ENCODE peak calls at places on chromosome 19, in six cellular contexts. One of them, this sample, is unnamed.

GRCh38 chr19:47437500-47437899 is 18.2 kb upstream of the MEIS3 start:
- DNase-seq in type B pancreatic cell: no peak
- DNase-seq in mesothelial cell of epicardium: no peak
- DNase-seq in mucosa of descending colon: no peak
- DNase-seq in B cell: no peak
- DNase-seq in IMR-90: no peak
- DNase-seq in this sample: no peak

GRCh38 chr19:38452430-38453366 is 19.2 kb downstream of the RYR1 start:
- DNase-seq in type B pancreatic cell: no peak
- DNase-seq in IMR-90: no peak
- DNase-seq in mesothelial cell of epicardium: no peak
- DNase-seq in B cell: no peak
- DNase-seq in mucosa of descending colon: peak
- DNase-seq in this sample: no peak

GRCh38 chr19:47531640-47532387 is 17.0 kb upstream of the NAPA start:
- DNase-seq in mucosa of descending colon: no peak
- DNase-seq in IMR-90: no peak
- DNase-seq in B cell: no peak
- DNase-seq in mesothelial cell of epicardium: no peak
- DNase-seq in type B pancreatic cell: no peak
- DNase-seq in this sample: no peak

GRCh38 chr19:18274303-18274775 is at the start of gene IQCN:
- DNase-seq in mucosa of descending colon: peak
- DNase-seq in IMR-90: no peak
- DNase-seq in B cell: peak
- DNase-seq in mesothelial cell of epicardium: no peak
- DNase-seq in type B pancreatic cell: no peak
- DNase-seq in this sample: no peak

GRCh38 chr19:45772130-45772880 is 3.3 kb upstream of the SIX5 start:
- DNase-seq in B cell: no peak
- DNase-seq in mucosa of descending colon: no peak
- DNase-seq in IMR-90: no peak
- DNase-seq in mesothelial cell of epicardium: no peak
- DNase-seq in type B pancreatic cell: no peak
- DNase-seq in this sample: no peak

GRCh38 chr19:5143471-5144411 is 174.8 kb downstream of the KDM4B start:
- DNase-seq in type B pancreatic cell: no peak
- DNase-seq in mesothelial cell of epicardium: no peak
- DNase-seq in mucosa of descending colon: no peak
- DNase-seq in IMR-90: no peak
- DNase-seq in B cell: peak
- DNase-seq in this sample: no peak

GRCh38 chr19:47760632-47760999 is 15.3 kb downstream of the NOP53 start:
- DNase-seq in B cell: no peak
- DNase-seq in type B pancreatic cell: no peak
- DNase-seq in mucosa of descending colon: no peak
- DNase-seq in IMR-90: no peak
- DNase-seq in mesothelial cell of epicardium: no peak
- DNase-seq in this sample: no peak

GRCh38 chr19:39363909-39364457 is 21.8 kb downstream of the SAMD4B start:
- DNase-seq in mucosa of descending colon: no peak
- DNase-seq in IMR-90: peak
- DNase-seq in type B pancreatic cell: no peak
- DNase-seq in B cell: no peak
- DNase-seq in mesothelial cell of epicardium: no peak
- DNase-seq in this sample: no peak

GRCh38 chr19:44371815-44372480 is 15.5 kb upstream of the ZNF112 start:
- DNase-seq in mucosa of descending colon: no peak
- DNase-seq in mesothelial cell of epicardium: no peak
- DNase-seq in type B pancreatic cell: no peak
- DNase-seq in B cell: no peak
- DNase-seq in IMR-90: no peak
- DNase-seq in this sample: no peak

GRCh38 chr19:18274776-18275356 is 614 bp upstream of the IQCN start:
- DNase-seq in mucosa of descending colon: peak
- DNase-seq in mesothelial cell of epicardium: no peak
- DNase-seq in type B pancreatic cell: no peak
- DNase-seq in B cell: peak
- DNase-seq in IMR-90: peak
- DNase-seq in this sample: no peak

GRCh38 chr19:30132312-30133075 is 190.5 kb downstream of the URI1 start:
- DNase-seq in B cell: no peak
- DNase-seq in mesothelial cell of epicardium: no peak
- DNase-seq in type B pancreatic cell: no peak
- DNase-seq in IMR-90: no peak
- DNase-seq in mucosa of descending colon: no peak
- DNase-seq in this sample: peak

GRCh38 chr19:41849067-41849466 is 4.2 kb downstream of the DMRTC2 start:
- DNase-seq in IMR-90: no peak
- DNase-seq in mucosa of descending colon: no peak
- DNase-seq in type B pancreatic cell: no peak
- DNase-seq in B cell: no peak
- DNase-seq in mesothelial cell of epicardium: no peak
- DNase-seq in this sample: no peak

GRCh38 chr19:16856091-16856490 is 26.9 kb downstream of the SIN3B start:
- DNase-seq in IMR-90: no peak
- DNase-seq in mucosa of descending colon: no peak
- DNase-seq in B cell: no peak
- DNase-seq in type B pancreatic cell: no peak
- DNase-seq in mesothelial cell of epicardium: no peak
- DNase-seq in this sample: no peak

GRCh38 chr19:18130523-18131242 is 22.3 kb upstream of the PIK3R2 start:
- DNase-seq in IMR-90: no peak
- DNase-seq in mucosa of descending colon: no peak
- DNase-seq in mesothelial cell of epicardium: no peak
- DNase-seq in B cell: no peak
- DNase-seq in type B pancreatic cell: no peak
- DNase-seq in this sample: no peak

GRCh38 chr19:35206379-35206778 is 22.2 kb downstream of the FAM187B start:
- DNase-seq in mesothelial cell of epicardium: no peak
- DNase-seq in type B pancreatic cell: no peak
- DNase-seq in IMR-90: no peak
- DNase-seq in B cell: peak
- DNase-seq in mucosa of descending colon: peak
- DNase-seq in this sample: no peak

GRCh38 chr19:18304194-18304495 is 18.7 kb downstream of the LSM4 start:
- DNase-seq in IMR-90: no peak
- DNase-seq in mesothelial cell of epicardium: no peak
- DNase-seq in type B pancreatic cell: no peak
- DNase-seq in mucosa of descending colon: no peak
- DNase-seq in B cell: no peak
- DNase-seq in this sample: no peak

GRCh38 chr19:18737954-18738351 is 53.2 kb downstream of the COMP start:
- DNase-seq in IMR-90: no peak
- DNase-seq in B cell: no peak
- DNase-seq in mucosa of descending colon: no peak
- DNase-seq in type B pancreatic cell: no peak
- DNase-seq in mesothelial cell of epicardium: no peak
- DNase-seq in this sample: no peak

GRCh38 chr19:40414536-40415535 is 1.7 kb upstream of the PRX start:
- DNase-seq in type B pancreatic cell: no peak
- DNase-seq in mucosa of descending colon: no peak
- DNase-seq in mesothelial cell of epicardium: no peak
- DNase-seq in B cell: peak
- DNase-seq in IMR-90: no peak
- DNase-seq in this sample: no peak

GRCh38 chr19:4567584-4568071 is 8.1 kb upstream of the SEMA6B start:
- DNase-seq in type B pancreatic cell: no peak
- DNase-seq in mesothelial cell of epicardium: no peak
- DNase-seq in mucosa of descending colon: peak
- DNase-seq in B cell: peak
- DNase-seq in IMR-90: peak
- DNase-seq in this sample: peak

GRCh38 chr19:46040952-46041500 is at the start of gene IGFL4:
- DNase-seq in type B pancreatic cell: no peak
- DNase-seq in mesothelial cell of epicardium: no peak
- DNase-seq in IMR-90: no peak
- DNase-seq in mucosa of descending colon: no peak
- DNase-seq in B cell: no peak
- DNase-seq in this sample: no peak

GRCh38 chr19:58350001-58350801 is 3.1 kb downstream of the A1BG start:
- DNase-seq in mesothelial cell of epicardium: no peak
- DNase-seq in type B pancreatic cell: no peak
- DNase-seq in IMR-90: no peak
- DNase-seq in B cell: no peak
- DNase-seq in mucosa of descending colon: no peak
- DNase-seq in this sample: no peak

GRCh38 chr19:5001547-5002131 is 32.7 kb downstream of the KDM4B start:
- DNase-seq in type B pancreatic cell: no peak
- DNase-seq in mesothelial cell of epicardium: no peak
- DNase-seq in IMR-90: peak
- DNase-seq in B cell: peak
- DNase-seq in mucosa of descending colon: peak
- DNase-seq in this sample: peak

GRCh38 chr19:50501186-50501567 is 9.8 kb downstream of the JOSD2 start:
- DNase-seq in type B pancreatic cell: no peak
- DNase-seq in mesothelial cell of epicardium: no peak
- DNase-seq in mucosa of descending colon: no peak
- DNase-seq in B cell: no peak
- DNase-seq in IMR-90: no peak
- DNase-seq in this sample: no peak

GRCh38 chr19:18280247-18281081 is 958 bp downstream of the JUND start:
- DNase-seq in mucosa of descending colon: peak
- DNase-seq in mesothelial cell of epicardium: peak
- DNase-seq in type B pancreatic cell: peak
- DNase-seq in B cell: peak
- DNase-seq in IMR-90: peak
- DNase-seq in this sample: peak

DNA sequence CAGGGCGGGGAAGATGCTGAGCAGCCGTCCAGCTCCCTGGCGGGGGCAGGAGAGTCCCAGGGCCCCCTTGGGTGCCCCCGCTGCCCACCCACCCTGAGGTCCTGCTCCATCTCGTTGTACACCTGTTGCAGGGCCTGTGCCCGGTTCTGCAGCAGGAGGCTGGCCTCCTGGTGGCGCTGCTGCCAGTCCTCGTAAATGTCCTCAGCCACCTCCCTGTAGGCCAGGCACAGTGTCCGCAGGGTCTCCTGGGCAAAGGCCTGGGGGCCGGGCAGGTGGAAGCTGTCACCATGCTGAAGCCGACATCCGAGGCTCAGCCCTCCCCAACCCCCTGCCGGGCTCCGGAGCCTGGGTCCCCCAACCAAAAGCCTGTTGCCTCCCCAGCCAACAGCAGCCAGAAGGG is 20.2 kb downstream of the ATP8B3 start:
- DNase-seq in type B pancreatic cell: no peak
- DNase-seq in B cell: no peak
- DNase-seq in mucosa of descending colon: no peak
- DNase-seq in mesothelial cell of epicardium: no peak
- DNase-seq in IMR-90: no peak
- DNase-seq in this sample: no peak
- TF ChIP-seq CTCF in type B pancreatic cell: no peak
- TF ChIP-seq CTCF in B cell: no peak
- TF ChIP-seq CTCF in mucosa of descending colon: no peak
- TF ChIP-seq CTCF in mesothelial cell of epicardium: no peak
- TF ChIP-seq CTCF in IMR-90: no peak
- TF ChIP-seq CTCF in this sample: no peak

DNA sequence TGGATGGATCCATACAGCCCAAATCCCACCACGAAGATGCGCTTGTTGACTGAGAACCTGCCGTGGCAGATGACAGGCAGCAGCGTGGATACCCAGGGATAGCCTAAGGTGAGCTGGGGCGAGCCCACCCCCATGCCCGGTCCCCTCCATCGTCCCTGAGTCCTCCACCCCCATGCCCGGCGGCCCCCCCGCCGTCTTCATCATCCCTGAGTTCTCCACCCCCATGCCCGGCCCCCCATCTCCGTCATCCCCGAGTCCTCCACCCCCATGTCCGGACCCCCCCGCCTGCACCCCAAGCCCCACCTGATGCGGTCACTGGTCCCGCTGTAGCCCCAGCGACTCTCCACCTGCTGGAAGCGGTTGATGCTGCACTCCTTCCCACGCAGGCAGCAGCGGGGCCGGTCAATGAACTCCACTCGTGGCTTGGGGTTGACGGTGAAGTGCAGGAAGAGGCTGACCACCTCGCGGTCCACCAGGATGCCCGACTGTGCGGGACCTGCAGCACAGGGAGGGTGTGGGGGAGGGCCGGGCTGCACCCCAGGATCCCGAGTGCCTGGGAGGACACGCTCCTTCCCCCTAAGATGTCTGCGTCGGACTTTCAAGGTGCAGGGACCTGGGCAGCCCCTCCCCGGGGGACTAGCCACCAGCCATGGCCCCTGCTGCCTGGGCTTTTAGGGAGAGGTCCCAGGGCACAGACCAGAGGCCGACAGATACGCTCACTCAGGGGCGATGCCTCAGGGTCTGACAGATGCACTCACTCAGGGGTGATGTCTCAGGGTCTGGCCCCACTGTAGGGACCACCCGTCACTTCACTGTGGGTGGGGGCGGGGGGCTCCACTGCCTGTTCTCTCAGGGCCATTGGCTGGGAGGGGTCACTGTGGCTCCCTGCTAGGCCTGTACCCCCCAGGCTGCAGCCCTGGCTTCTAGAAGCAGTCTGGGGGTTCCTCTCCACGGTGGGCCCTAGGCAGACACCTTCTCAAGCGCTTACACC is 28.0 kb downstream of the BTBD2 start:
- DNase-seq in B cell: no peak
- DNase-seq in mucosa of descending colon: no peak
- DNase-seq in mesothelial cell of epicardium: no peak
- DNase-seq in IMR-90: no peak
- DNase-seq in type B pancreatic cell: no peak
- DNase-seq in this sample: no peak
- TF ChIP-seq CTCF in B cell: no peak
- TF ChIP-seq CTCF in mucosa of descending colon: no peak
- TF ChIP-seq CTCF in mesothelial cell of epicardium: no peak
- TF ChIP-seq CTCF in IMR-90: peak
- TF ChIP-seq CTCF in type B pancreatic cell: peak
- TF ChIP-seq CTCF in this sample: no peak

DNA sequence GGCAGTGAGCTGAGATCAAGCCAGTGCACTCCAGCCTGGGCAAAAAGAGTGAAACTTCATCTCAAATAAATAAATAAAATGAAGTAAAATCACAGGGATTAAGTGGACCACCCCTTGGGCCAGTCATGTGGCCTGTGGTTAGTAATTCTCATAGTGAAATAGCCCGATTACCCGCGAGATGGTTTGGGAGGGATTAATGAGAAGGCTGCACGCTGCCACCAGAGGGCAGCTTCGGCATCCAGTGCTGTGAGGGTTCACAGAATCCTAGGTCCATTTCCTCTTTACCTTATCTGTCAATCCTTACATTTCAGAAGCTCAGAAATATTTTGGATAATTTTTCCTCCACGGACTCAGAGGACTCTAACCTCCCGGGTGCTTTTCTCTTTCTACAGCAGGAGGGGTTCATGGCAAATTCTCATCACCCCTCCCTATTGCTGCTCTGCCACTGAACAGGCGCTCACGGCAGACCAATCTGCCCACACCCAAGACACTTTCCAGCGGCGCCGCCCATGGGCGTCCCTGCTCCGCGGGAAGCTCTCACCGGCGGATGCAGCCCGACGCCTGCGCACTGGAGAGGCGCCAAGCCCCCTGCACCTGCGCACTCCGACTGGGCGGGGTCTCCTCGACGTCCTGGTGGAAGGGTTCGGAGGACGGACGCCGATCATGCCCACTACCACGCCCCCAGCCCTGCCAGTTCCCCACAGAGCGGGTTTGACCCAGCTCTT is 11.0 kb downstream of the ZNF835 start:
- DNase-seq in B cell: no peak
- DNase-seq in mucosa of descending colon: no peak
- DNase-seq in mesothelial cell of epicardium: no peak
- DNase-seq in IMR-90: no peak
- DNase-seq in type B pancreatic cell: no peak
- DNase-seq in this sample: no peak
- TF ChIP-seq CTCF in B cell: no peak
- TF ChIP-seq CTCF in mucosa of descending colon: no peak
- TF ChIP-seq CTCF in mesothelial cell of epicardium: no peak
- TF ChIP-seq CTCF in IMR-90: no peak
- TF ChIP-seq CTCF in type B pancreatic cell: no peak
- TF ChIP-seq CTCF in this sample: no peak

GRCh38 chr19:56837492-56837891 is 3.0 kb downstream of the PEG3 start:
- DNase-seq in B cell: no peak
- DNase-seq in IMR-90: no peak
- DNase-seq in mesothelial cell of epicardium: no peak
- DNase-seq in type B pancreatic cell: no peak
- DNase-seq in mucosa of descending colon: peak
- DNase-seq in this sample: no peak
- TF ChIP-seq CTCF in B cell: no peak
- TF ChIP-seq CTCF in IMR-90: no peak
- TF ChIP-seq CTCF in mesothelial cell of epicardium: no peak
- TF ChIP-seq CTCF in type B pancreatic cell: no peak
- TF ChIP-seq CTCF in mucosa of descending colon: no peak
- TF ChIP-seq CTCF in this sample: no peak